ENCODE peak calls at places on chromosomes 13 and 19, in eight cellular contexts. C is HCT116, Q is breast epithelium, R is suprapubic skin, X is transverse colon, D is spleen, F is stomach, L is GM12878. E is an unnamed sample.

GRCh38 chr13:69198706-69199105 is 908.9 kb upstream of the ATXN8OS start:
- DNase-seq in X (no peak), D (no peak), L (no peak), C (no peak), F (no peak), Q (no peak), R (no peak), E (no peak)

GRCh38 chr19:46661735-46662592 is 982 bp upstream of the DACT3 start:
- DNase-seq in D (peak; percentile 91), X (peak; percentile 86), C (peak; percentile 80), F (peak; percentile 86), R (peak; percentile 89), L (no peak), Q (peak; percentile 85), E (peak; percentile 87)

GRCh38 chr19:37355901-37356300 is 15.0 kb upstream of the ZNF527 start:
- DNase-seq in D (no peak), R (no peak), X (no peak), L (no peak), F (no peak), Q (no peak), C (no peak), E (no peak)

GRCh38 chr19:56660381-56661105 is 11.0 kb downstream of the ZNF835 start:
- DNase-seq in C (no peak), L (no peak), Q (no peak), D (no peak), X (no peak), F (no peak), R (no peak), E (no peak)

GRCh38 chr13:41273806-41274441 is 10.5 kb upstream of the MTRF1 start:
- DNase-seq in F (no peak), Q (no peak), D (no peak), L (no peak), R (no peak), C (no peak), X (no peak), E (no peak)

GRCh38 chr19:49799271-49799797 is 13.8 kb downstream of the FUZ start:
- DNase-seq in F (no peak), L (no peak), R (no peak), Q (no peak), C (no peak), D (no peak), X (no peak), E (no peak)

GRCh38 chr13:44088911-44089851 is 209.5 kb downstream of the LACC1 start:
- DNase-seq in L (no peak), Q (no peak), C (no peak), D (no peak), X (no peak), F (no peak), R (no peak), E (no peak)

GRCh38 chr19:2171349-2172145 is 7.8 kb downstream of the DOT1L start:
- DNase-seq in R (no peak), Q (no peak), F (peak; percentile 39), X (peak; percentile 62), D (peak; percentile 94), L (peak; percentile 90), C (no peak), E (peak; percentile 36)

GRCh38 chr19:38901683-38902082 is 1.9 kb downstream of the NFKBIB start:
- DNase-seq in L (no peak), Q (no peak), C (no peak), X (no peak), F (no peak), D (no peak), R (no peak), E (no peak)

GRCh38 chr13:45799451-45799850 is 52.1 kb downstream of the SIAH3 start:
- DNase-seq in R (no peak), C (no peak), F (no peak), X (no peak), D (no peak), Q (no peak), L (no peak), E (no peak)

GRCh38 chr19:51690359-51691121 is 2.6 kb upstream of the SPACA6 start:
- DNase-seq in Q (peak; percentile 51), F (peak; percentile 58), D (peak; percentile 86), R (peak; percentile 83), C (no peak), L (no peak), X (peak; percentile 59), E (peak; percentile 69)
- TF ChIP-seq POLR2A in Q (no peak), F (no peak), D (no peak), R (no peak), C (no peak), L (no peak), X (no peak), E (peak; percentile 11)

DNA sequence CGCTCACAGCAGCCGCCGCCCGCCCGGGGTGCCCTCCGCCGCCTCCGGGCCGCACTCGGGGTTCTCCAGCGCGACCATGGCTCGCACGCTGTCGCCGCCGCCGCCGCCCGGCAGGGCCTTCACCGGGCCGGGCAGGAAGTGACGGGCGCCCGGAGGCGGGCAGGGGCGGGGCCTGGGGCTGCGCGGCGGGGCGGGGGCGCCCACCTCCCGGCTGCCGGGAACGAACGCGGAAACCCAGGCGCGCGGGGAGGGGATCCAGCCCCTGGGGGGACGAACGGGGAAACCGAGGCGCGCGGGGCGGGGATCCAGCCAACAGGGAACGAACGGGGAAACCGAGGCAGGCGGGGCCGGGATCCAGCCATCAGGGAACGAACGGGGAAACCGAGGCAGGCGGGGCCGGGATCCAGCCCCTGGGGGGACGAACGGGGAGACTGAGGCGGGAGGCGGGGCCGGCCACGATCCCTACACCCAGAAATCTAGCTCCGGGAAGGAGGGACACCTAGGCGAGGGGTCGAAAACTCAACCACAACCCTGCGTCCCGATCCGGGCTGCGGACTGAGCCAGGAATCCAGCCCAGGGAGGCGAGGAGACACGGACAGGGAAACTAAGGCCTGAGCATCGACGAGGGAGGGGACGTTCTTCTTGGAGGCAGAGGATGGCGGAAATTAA is at the start of gene R3HDM4:
- DNase-seq in L (no peak), F (peak; percentile 86), Q (peak; percentile 76), C (no peak), R (peak; percentile 89), X (peak; percentile 89), D (peak; percentile 98), E (peak; percentile 98)
- TF ChIP-seq POLR2AphosphoS5 in L (no peak), F (peak; percentile 87), Q (peak; percentile 35), C (peak; percentile 72), R (no peak), X (peak; percentile 90), D (peak; percentile 92), E (peak; percentile 83)

GRCh38 chr19:18798384-18799352 is 7.6 kb upstream of the COMP start:
- DNase-seq in D (no peak), F (peak; percentile 45), L (no peak), C (no peak), Q (no peak), R (no peak), X (peak; percentile 42), E (no peak)

GRCh38 chr19:18800636-18801035 is 9.5 kb upstream of the COMP start:
- DNase-seq in D (no peak), X (no peak), Q (no peak), C (no peak), R (no peak), L (no peak), F (no peak), E (no peak)

GRCh38 chr19:18800079-18800478 is 9.0 kb upstream of the COMP start:
- DNase-seq in R (no peak), Q (no peak), X (no peak), C (no peak), L (no peak), F (no peak), D (no peak), E (no peak)

GRCh38 chr19:18802354-18802753 is 11.2 kb upstream of the COMP start:
- DNase-seq in R (no peak), D (no peak), F (no peak), X (no peak), Q (no peak), L (no peak), C (no peak), E (no peak)

GRCh38 chr19:18799389-18799970 is 8.4 kb upstream of the COMP start:
- DNase-seq in R (no peak), L (no peak), Q (no peak), F (no peak), X (no peak), D (no peak), C (no peak), E (no peak)
- H3K4me3 ChIP-seq in R (no peak overlapping the region), L (no peak overlapping the region), Q (no peak overlapping the region), F (no peak overlapping the region), X (no peak overlapping the region), D (no peak overlapping the region), C (no peak overlapping the region), E (no peak overlapping the region)

GRCh38 chr19:18576383-18576782 is 4.7 kb downstream of the UBA52 start:
- DNase-seq in D (no peak), R (no peak), L (no peak), Q (no peak), F (no peak), C (no peak), X (no peak), E (no peak)

GRCh38 chr19:18574691-18575291 is 3.1 kb downstream of the UBA52 start:
- DNase-seq in Q (no peak), D (no peak), L (no peak), F (no peak), C (no peak), R (no peak), X (no peak), E (no peak)

GRCh38 chr19:18568367-18568766 is 3.3 kb upstream of the UBA52 start:
- DNase-seq in L (no peak), X (no peak), Q (no peak), C (no peak), F (no peak), D (no peak), R (no peak), E (no peak)

GRCh38 chr19:18566953-18567352 is 4.7 kb upstream of the UBA52 start:
- DNase-seq in Q (no peak), R (no peak), L (no peak), X (no peak), D (no peak), C (no peak), F (no peak), E (no peak)

GRCh38 chr19:18571564-18572344 is at the start of gene UBA52:
- DNase-seq in Q (peak; percentile 98), X (peak; percentile 99), D (peak; percentile 99), C (peak; percentile 96), F (peak; percentile 99), L (peak; percentile 92), R (peak; percentile 98), E (peak; percentile 98)
- TF ChIP-seq POLR2A in Q (peak; percentile 68), X (peak; percentile 95), D (no peak), C (peak; percentile 90), F (no peak), L (peak; percentile 99), R (peak; percentile 86), E (peak; percentile 74)

GRCh38 chr13:65943024-65943423 is 1287.1 kb downstream of the PCDH9 start:
- DNase-seq in R (no peak), L (no peak), C (no peak), D (no peak), Q (no peak), X (no peak), F (no peak), E (no peak)
- TF ChIP-seq POLR2AphosphoS5 in R (no peak), L (no peak), C (no peak), D (no peak), Q (no peak), X (no peak), F (no peak), E (no peak)

DNA sequence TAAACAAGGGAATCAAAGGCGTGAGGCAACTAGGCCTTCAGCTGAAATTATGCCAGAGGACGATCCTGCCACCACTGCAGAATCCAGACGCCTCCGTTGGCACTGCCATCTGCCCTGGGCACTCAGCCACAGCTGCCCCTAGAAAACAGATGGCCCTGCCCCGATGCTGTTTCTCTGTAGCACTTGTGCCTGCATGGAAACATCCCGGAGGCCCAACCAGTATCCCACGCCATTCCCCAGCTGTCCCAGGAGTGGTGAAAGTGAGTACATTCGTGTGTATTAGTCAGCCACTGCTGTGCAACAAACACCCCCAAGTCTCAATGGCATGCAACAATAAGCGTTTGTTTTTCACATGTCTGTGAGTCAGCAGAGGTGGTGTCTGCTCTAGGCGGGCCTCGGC is 8.9 kb upstream of the CRTC1 start:
- DNase-seq in L (no peak), X (peak; percentile 22), R (no peak), Q (no peak), C (no peak), F (no peak), D (no peak), E (no peak)
- H3K4me3 ChIP-seq in L (no peak overlapping the region), X (no peak overlapping the region), R (no peak overlapping the region), Q (no peak overlapping the region), C (no peak overlapping the region), F (no peak overlapping the region), D (no peak overlapping the region), E (no peak overlapping the region)